ENCODE peak calls at places on chromosomes 16 and 17, in five cellular contexts. S is effector memory CD4-positive, alpha-beta T cell; E is sigmoid colon; O is prostate gland; V is neuronal stem cell. P is an unnamed sample.
A peak's percentile ranks its signal among the peaks of the same experiment; 100 is the strongest.

GRCh38 chr17:65531508-65532431 is 29.7 kb downstream of the AXIN2 start:
- DNase-seq in E (peak; percentile 88), V (no peak), O (peak; percentile 30), S (no peak), P (no peak)

GRCh38 chr16:54812229-54812628 is 118.4 kb upstream of the IRX5 start:
- DNase-seq in V (no peak), E (no peak), S (no peak), O (no peak), P (no peak)

GRCh38 chr17:15498107-15498506 is 30.7 kb upstream of the CDRT4 start:
- DNase-seq in V (no peak), O (no peak), S (no peak), E (no peak), P (no peak)

GRCh38 chr16:70484867-70485266 is 30.5 kb downstream of the FCSK start:
- DNase-seq in S (no peak), O (no peak), E (no peak), V (no peak), P (no peak)

GRCh38 chr17:72444517-72445054 is 323.8 kb downstream of the SOX9 start:
- DNase-seq in E (no peak), O (no peak), V (no peak), S (no peak), P (no peak)

GRCh38 chr16:59470556-59470955 is 736.4 kb upstream of the GOT2 start:
- DNase-seq in S (no peak), E (no peak), V (no peak), O (no peak), P (no peak)

GRCh38 chr17:59330314-59330942 is 1.0 kb upstream of the YPEL2 start:
- DNase-seq in O (peak; percentile 11), V (peak; percentile 37), S (no peak), E (peak; percentile 77), P (no peak)

GRCh38 chr17:46832945-46833839 is 14.7 kb upstream of the WNT3 start:
- DNase-seq in E (no peak), O (peak; percentile 15), S (no peak), V (no peak), P (no peak)

GRCh38 chr17:6696906-6697305 is 16.3 kb downstream of the SLC13A5 start:
- DNase-seq in O (no peak), V (no peak), S (no peak), E (no peak), P (no peak)

GRCh38 chr17:80860101-80860671 is 131.5 kb upstream of the CHMP6 start:
- DNase-seq in O (no peak), V (no peak), S (no peak), E (peak; percentile 56), P (no peak)

GRCh38 chr17:17398188-17398927 is 78.4 kb upstream of the MED9 start:
- DNase-seq in O (no peak), V (no peak), S (no peak), E (no peak), P (no peak)

GRCh38 chr17:38578229-38578628 is 27.5 kb downstream of the SRCIN1 start:
- DNase-seq in O (no peak), E (no peak), V (no peak), S (no peak), P (no peak)

GRCh38 chr17:4208228-4208627 is 55.6 kb downstream of the ANKFY1 start:
- DNase-seq in V (no peak), E (no peak), S (no peak), O (no peak), P (no peak)

GRCh38 chr16:83482545-83483162 is 325.1 kb upstream of the HSBP1 start:
- DNase-seq in V (no peak), E (no peak), O (no peak), S (no peak), P (no peak)

GRCh38 chr17:29590261-29590978 is 972 bp upstream of the GIT1 start:
- DNase-seq in E (peak; percentile 75), V (no peak), O (no peak), S (no peak), P (no peak)

GRCh38 chr16:80804451-80805383 is at the start of gene CDYL2:
- DNase-seq in O (peak; percentile 43), S (peak; percentile 18), E (no peak), V (peak; percentile 14), P (no peak)

GRCh38 chr16:85828166-85828565 is 28.7 kb downstream of the COX4I1 start:
- DNase-seq in S (no peak), V (no peak), E (no peak), O (no peak), P (no peak)

GRCh38 chr16:19463468-19464315 is 46.0 kb downstream of the TMC5 start:
- DNase-seq in V (no peak), S (no peak), E (no peak), O (no peak), P (no peak)

GRCh38 chr17:57954421-57955182 is 610 bp downstream of the CUEDC1 start:
- DNase-seq in V (peak; percentile 62), O (peak; percentile 59), S (no peak), E (peak; percentile 93), P (no peak)

GRCh38 chr17:48825446-48826381 is 5.1 kb upstream of the CALCOCO2 start:
- DNase-seq in S (no peak), V (no peak), E (no peak), O (no peak), P (no peak)

GRCh38 chr17:29205047-29205446 is 24.8 kb upstream of the MYO18A start:
- DNase-seq in E (no peak), O (no peak), V (no peak), S (no peak), P (no peak)

GRCh38 chr17:15321556-15322250 is 19.7 kb downstream of the TEKT3 start:
- DNase-seq in E (no peak), O (no peak), V (no peak), S (no peak), P (no peak)

GRCh38 chr17:76145231-76146052 is 4.4 kb upstream of the FOXJ1 start:
- DNase-seq in V (no peak), S (peak; percentile 44), O (no peak), E (peak; percentile 61), P (no peak)

GRCh38 chr17:13931752-13932477 is 137.4 kb upstream of the COX10 start:
- DNase-seq in E (peak; percentile 88), V (no peak), O (peak; percentile 25), S (no peak), P (no peak)

GRCh38 chr16:83728518-83728917 is 79.3 kb upstream of the HSBP1 start:
- DNase-seq in O (peak; percentile 32), E (no peak), S (no peak), V (no peak), P (no peak)

GRCh38 chr16:88558457-88559442 is 11.5 kb upstream of the ZC3H18 start:
- DNase-seq in V (no peak), O (peak; percentile 23), S (no peak), E (peak; percentile 89), P (no peak)

GRCh38 chr16:16871196-16871595 is 492.3 kb downstream of the NPIPA7 start:
- DNase-seq in O (no peak), V (no peak), E (no peak), S (no peak), P (no peak)

GRCh38 chr17:63538693-63539595 is 11.3 kb upstream of the DCAF7 start:
- DNase-seq in V (no peak), S (no peak), E (peak; percentile 40), O (no peak), P (no peak)

GRCh38 chr16:21524068-21524751 is 75.2 kb upstream of the METTL9 start:
- DNase-seq in O (no peak), E (no peak), V (no peak), S (no peak), P (no peak)

GRCh38 chr17:79340286-79340685 is 265.7 kb downstream of the ENGASE start:
- DNase-seq in V (no peak), S (no peak), O (no peak), E (no peak), P (no peak)

GRCh38 chr17:15441315-15441714 is 26.1 kb downstream of the CDRT4 start:
- DNase-seq in S (no peak), E (peak; percentile 2), O (no peak), V (no peak), P (no peak)

GRCh38 chr17:57668332-57668731 is 76.8 kb downstream of the CCDC182 start:
- DNase-seq in O (no peak), S (no peak), E (no peak), V (no peak), P (no peak)

GRCh38 chr17:40411821-40412220 is 5.9 kb downstream of the TOP2A start:
- DNase-seq in O (no peak), V (no peak), S (no peak), E (no peak), P (no peak)
- H3K36me3 ChIP-seq in O (no peaks in the 10 kb centered on the region), V (peaks cover 98% of the 10 kb centered on the region), S (no peaks in the 10 kb centered on the region), E (no peaks in the 10 kb centered on the region), P (peaks cover 11% of the 10 kb centered on the region)

GRCh38 chr16:68363847-68364600 is 53.2 kb downstream of the PRMT7 start:
- DNase-seq in E (no peak), O (no peak), S (no peak), V (no peak), P (no peak)

GRCh38 chr16:68362314-68362913 is 51.6 kb downstream of the PRMT7 start:
- DNase-seq in V (no peak), O (no peak), E (no peak), S (no peak), P (no peak)

GRCh38 chr16:68361485-68361884 is 50.7 kb downstream of the PRMT7 start:
- DNase-seq in V (no peak), E (no peak), O (no peak), S (no peak), P (no peak)

GRCh38 chr16:68364601-68364998 is 53.8 kb downstream of the PRMT7 start:
- DNase-seq in E (no peak), V (no peak), O (no peak), S (no peak), P (no peak)

GRCh38 chr16:68362952-68363846 is 52.4 kb downstream of the PRMT7 start:
- DNase-seq in E (no peak), V (no peak), O (no peak), S (no peak), P (no peak)
- H3K4me3 ChIP-seq in E (no peak overlapping the region), V (no peak overlapping the region), O (no peak overlapping the region), S (no peak overlapping the region), P (no peak overlapping the region)

DNA sequence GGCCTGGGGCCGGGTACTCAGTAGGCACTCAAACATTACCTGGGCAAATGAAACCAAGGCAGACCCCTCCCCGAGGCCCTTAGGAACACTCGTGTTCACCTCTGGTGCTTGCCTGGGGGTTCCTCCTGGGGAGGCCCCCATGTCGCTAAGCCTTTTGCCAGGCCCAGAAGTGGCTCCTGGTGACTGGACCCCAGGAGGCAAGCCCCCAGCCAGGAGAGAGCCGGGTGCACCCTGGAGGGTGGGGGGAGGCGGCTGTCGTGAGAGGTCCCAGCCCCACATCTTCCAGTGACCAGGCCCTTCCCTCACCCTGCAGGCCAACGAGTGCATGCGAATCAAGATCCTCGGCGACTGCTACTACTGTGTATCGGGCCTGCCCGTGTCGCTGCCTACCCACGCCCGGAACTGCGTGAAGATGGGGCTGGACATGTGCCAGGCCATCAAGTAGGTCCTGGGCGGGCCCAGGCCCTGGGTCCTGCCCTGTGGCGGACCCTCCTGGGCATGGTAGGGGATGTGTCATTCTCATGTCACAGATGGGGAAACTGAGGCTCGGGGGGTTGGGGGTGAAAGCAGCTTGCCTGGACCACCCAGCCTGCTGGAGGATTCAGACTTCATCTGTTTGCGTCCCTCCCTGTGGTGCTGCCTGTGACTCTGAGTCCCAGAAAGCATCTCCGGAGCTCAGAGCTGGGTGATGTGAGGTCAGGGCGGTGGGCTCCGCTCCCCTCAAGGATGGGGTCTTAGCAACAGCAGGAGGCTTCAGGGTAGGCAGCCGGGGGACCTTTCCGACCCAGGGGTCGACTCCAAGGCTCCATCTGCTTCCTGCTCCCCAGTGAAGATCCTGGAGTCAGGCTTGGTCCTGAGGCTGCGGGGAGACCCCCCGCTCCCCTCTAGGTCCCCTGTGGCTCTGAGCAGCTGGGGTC is 32.5 kb downstream of the ADCY7 start:
- DNase-seq in V (no peak), E (peak; percentile 60), O (no peak), S (no peak), P (no peak)
- H3K36me3 ChIP-seq in V (no peaks in the 10 kb centered on the region), E (no peaks in the 10 kb centered on the region), O (no peaks in the 10 kb centered on the region), S (peaks cover 91% of the 10 kb centered on the region), P (no peaks in the 10 kb centered on the region)

GRCh38 chr16:73066321-73066926 is 18.5 kb upstream of the ZFHX3 start:
- DNase-seq in E (no peak), O (no peak), S (no peak), V (peak; percentile 15), P (no peak)
- H3K4me3 ChIP-seq in E (peak overlapping the region; percentile 26), O (peak overlapping the region; percentile 20), S (no peak overlapping the region), V (no peak overlapping the region), P (peak overlapping the region; percentile 25)